ENCODE peak calls at places on chromosomes 2 and 18, in ten cellular contexts. X, F, R, M, B, G, I, N, J and Q are unnamed samples.
A peak's percentile ranks its signal among the peaks of the same experiment; 100 is the strongest.

GRCh38 chr2:128323501-128323931 is 4.8 kb upstream of the HS6ST1 start:
- DNase-seq in X (no peak), F (no peak), R (no peak), M (no peak), B (no peak), G (no peak), I (no peak), N (no peak), J (peak; percentile 31), Q (no peak)

GRCh38 chr2:20381457-20381856 is 30.8 kb upstream of the PUM2 start:
- DNase-seq in X (peak; percentile 43), F (peak; percentile 68), R (no peak), M (no peak), B (peak; percentile 49), G (peak; percentile 64), I (peak; percentile 68), N (peak; percentile 52), J (no peak), Q (no peak)

GRCh38 chr2:230137902-230138539 is 69.3 kb upstream of the SLC16A14 start:
- DNase-seq in X (no peak), F (no peak), R (peak; percentile 78), M (no peak), B (no peak), G (no peak), I (peak; percentile 22), N (no peak), J (no peak), Q (no peak)

GRCh38 chr18:32093106-32093511 is 1.4 kb downstream of the RNF138 start:
- DNase-seq in X (peak; percentile 36), F (peak; percentile 60), R (peak; percentile 71), M (peak; percentile 31), B (peak; percentile 38), G (no peak), I (peak; percentile 58), N (peak; percentile 44), J (peak; percentile 57), Q (peak; percentile 45)

GRCh38 chr2:239398536-239398935 is 2.3 kb downstream of the HDAC4 start:
- DNase-seq in X (no peak), F (no peak), R (no peak), M (no peak), B (no peak), G (peak; percentile 61), I (no peak), N (no peak), J (no peak), Q (no peak)

GRCh38 chr18:54762386-54762785 is 65.9 kb upstream of the RAB27B start:
- DNase-seq in X (no peak), F (no peak), R (no peak), M (no peak), B (no peak), G (no peak), I (no peak), N (no peak), J (no peak), Q (no peak)

GRCh38 chr2:148279216-148279615 is 258.3 kb downstream of the MBD5 start:
- DNase-seq in X (no peak), F (no peak), R (no peak), M (no peak), B (no peak), G (no peak), I (no peak), N (no peak), J (no peak), Q (no peak)

GRCh38 chr2:148619560-148620190 is 24.9 kb upstream of the EPC2 start:
- DNase-seq in X (no peak), F (no peak), R (no peak), M (no peak), B (no peak), G (no peak), I (no peak), N (no peak), J (no peak), Q (no peak)

GRCh38 chr2:98522854-98523253 is 78.2 kb downstream of the INPP4A start:
- DNase-seq in X (no peak), F (peak; percentile 81), R (no peak), M (no peak), B (no peak), G (no peak), I (peak; percentile 31), N (no peak), J (no peak), Q (no peak)